ENCODE peak calls at places on chromosomes 16 and 17, in five cellular contexts. P is AG04450, H is esophagus squamous epithelium, B is mammary epithelial cell, I is hepatocyte. T is an unnamed sample.

GRCh38 chr17:75270218-75270965 is 639 bp downstream of the MIF4GD start:
- DNase-seq in P (no peak), H (no peak), I (peak), B (peak), T (peak)

GRCh38 chr17:75061055-75061438 is 14.0 kb downstream of the KCTD2 start:
- DNase-seq in I (no peak), H (no peak), P (no peak), B (no peak), T (no peak)

GRCh38 chr16:12758670-12759558 is 44.8 kb downstream of the CPPED1 start:
- DNase-seq in P (no peak), H (no peak), I (no peak), B (no peak), T (no peak)

GRCh38 chr16:48321307-48322036 is 63.7 kb downstream of the SIAH1 start:
- DNase-seq in P (no peak), B (peak), I (no peak), H (no peak), T (no peak)

GRCh38 chr16:81610144-81610842 is 165.7 kb downstream of the CMIP start:
- DNase-seq in I (peak), B (peak), P (no peak), H (no peak), T (peak)

GRCh38 chr17:1562178-1562643 is 381 bp downstream of the PITPNA start:
- DNase-seq in P (no peak), H (no peak), I (no peak), B (no peak), T (peak)

GRCh38 chr16:914453-914852 is 56.3 kb downstream of the LMF1 start:
- DNase-seq in H (no peak), I (peak), B (peak), P (no peak), T (peak)

GRCh38 chr17:10698116-10698818 is 873 bp downstream of the ADPRM start:
- DNase-seq in P (no peak), I (no peak), B (peak), H (no peak), T (peak)

GRCh38 chr17:60905709-60906108 is 228.1 kb downstream of the BCAS3 start:
- DNase-seq in P (no peak), H (no peak), B (no peak), I (no peak), T (no peak)

GRCh38 chr17:44159519-44160210 is 10.8 kb upstream of the ASB16 start:
- DNase-seq in P (no peak), B (no peak), I (peak), H (no peak), T (no peak)

GRCh38 chr17:77479817-77480508 is 339.2 kb downstream of the SEC14L1 start:
- DNase-seq in H (no peak), B (no peak), I (no peak), P (no peak), T (no peak)

GRCh38 chr17:42185497-42185860 is 227 bp upstream of the HCRT start:
- DNase-seq in H (no peak), P (no peak), I (no peak), B (no peak), T (no peak)

GRCh38 chr17:8359769-8360168 is 16.7 kb downstream of the KRABD2 start:
- DNase-seq in I (no peak), H (no peak), P (peak), B (peak), T (peak)

GRCh38 chr16:57029161-57030160 is 40.1 kb downstream of the NLRC5 start:
- DNase-seq in H (no peak), I (no peak), P (no peak), B (peak), T (peak)

GRCh38 chr16:396199-396598 is 800 bp upstream of the NME4 start:
- DNase-seq in I (no peak), P (no peak), B (no peak), H (no peak), T (no peak)

GRCh38 chr17:40516581-40517285 is 15.3 kb upstream of the TNS4 start:
- DNase-seq in H (no peak), B (peak), P (no peak), I (no peak), T (no peak)

GRCh38 chr16:19542138-19542821 is 13.2 kb upstream of the VPS35L start:
- DNase-seq in H (no peak), I (peak), P (no peak), B (no peak), T (no peak)

GRCh38 chr17:66951605-66951953 is 12.9 kb upstream of the CACNG4 start:
- DNase-seq in I (peak), P (no peak), B (no peak), H (no peak), T (no peak)

GRCh38 chr16:76335187-76335974 is 58.2 kb downstream of the CNTNAP4 start:
- DNase-seq in B (no peak), I (no peak), H (no peak), P (no peak), T (no peak)

GRCh38 chr16:81567987-81568748 is 123.6 kb downstream of the CMIP start:
- DNase-seq in B (peak), H (no peak), P (no peak), I (no peak), T (peak)

GRCh38 chr17:7191571-7192270 is 12.6 kb upstream of the ASGR1 start:
- DNase-seq in I (peak), P (no peak), H (no peak), B (no peak), T (peak)

GRCh38 chr16:81442909-81443687 is 1.5 kb upstream of the CMIP start:
- DNase-seq in B (peak), P (no peak), I (no peak), H (no peak), T (no peak)

GRCh38 chr17:59074494-59074893 is 32.2 kb downstream of the TRIM37 start:
- DNase-seq in P (peak), B (peak), H (no peak), I (no peak), T (no peak)

GRCh38 chr17:58002973-58003372 is 4.1 kb downstream of the SRSF1 start:
- DNase-seq in I (no peak), H (no peak), P (no peak), B (no peak), T (no peak)
- H3K27ac ChIP-seq in I (no peak), H (no peak), P (no peak), B (no peak), T (peak)

DNA sequence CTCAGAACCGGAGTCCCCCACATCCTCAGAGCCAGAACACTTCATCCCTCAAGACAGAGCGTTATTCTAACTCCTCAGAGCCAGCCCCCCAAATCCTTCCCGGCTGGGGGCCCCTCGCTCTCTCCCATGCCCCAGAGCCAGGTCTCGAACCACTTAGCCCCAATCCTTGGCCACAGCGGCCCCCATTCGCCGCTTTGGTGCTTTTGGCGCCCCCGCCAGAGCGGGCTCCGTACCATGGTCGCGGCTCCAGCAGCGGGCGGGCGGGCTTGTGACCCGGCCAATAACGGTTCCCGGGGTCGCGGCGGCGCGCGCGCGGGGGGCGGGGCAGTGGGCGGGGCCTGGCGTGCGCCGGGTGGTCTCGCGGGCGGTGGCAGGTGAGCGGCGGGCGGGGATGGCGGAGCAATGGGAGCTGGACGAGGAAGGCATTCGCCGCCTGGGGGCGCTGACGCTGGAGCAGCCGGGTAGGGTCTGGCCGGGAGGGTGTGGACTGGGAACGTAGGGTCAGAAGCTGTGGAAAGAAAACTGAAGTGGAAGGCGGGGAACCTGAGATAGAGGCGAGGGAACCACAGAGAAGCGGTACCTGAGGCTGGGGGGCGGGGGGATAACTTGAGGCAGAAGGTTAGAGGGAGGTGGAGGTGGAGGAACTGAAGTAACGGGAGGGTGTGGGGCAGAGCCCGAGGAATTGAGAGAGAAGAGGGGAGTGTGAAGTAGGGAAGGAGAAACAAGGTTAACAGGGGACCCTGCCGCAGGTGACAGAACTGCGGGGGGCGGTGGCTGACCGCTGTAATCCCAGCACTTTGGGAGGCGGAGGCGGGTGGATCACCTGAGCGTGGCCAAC is at the start of the genes KCTD19 and LRRC36:
- DNase-seq in P (no peak), H (no peak), I (peak), B (no peak), T (no peak)
- TF ChIP-seq CTCF in P (peak), H (peak), I (peak), B (peak), T (peak)

DNA sequence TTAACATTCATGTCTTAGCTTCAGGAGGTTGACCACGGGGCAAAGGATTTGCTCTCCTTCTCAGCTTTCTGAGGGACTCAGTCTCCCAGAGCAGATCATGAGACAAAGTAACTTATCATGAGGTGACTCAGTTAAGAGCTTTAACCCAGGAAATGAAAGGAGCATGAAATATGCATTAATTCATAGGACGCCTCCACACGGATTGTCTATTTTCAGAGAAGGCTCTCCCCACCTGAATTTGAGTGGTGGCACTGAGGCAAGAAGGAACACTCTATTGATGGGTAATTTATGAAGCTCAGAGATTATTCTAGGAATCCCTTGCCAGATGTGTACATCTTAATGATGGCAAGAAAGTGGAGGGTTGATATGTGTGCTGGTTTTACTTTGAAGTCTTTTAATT is 681 bp downstream of the RBFOX1 start:
- DNase-seq in B (no peak), I (no peak), P (no peak), H (no peak), T (no peak)
- H3K27ac ChIP-seq in B (no peak), I (peak), P (no peak), H (no peak), T (no peak)

GRCh38 chr17:50266384-50267073 is 7.7 kb upstream of the TMEM92 start:
- DNase-seq in I (peak), B (peak), P (peak), H (no peak), T (no peak)
- TF ChIP-seq CTCF in I (no peak), B (no peak), P (peak), H (no peak), T (no peak)

DNA sequence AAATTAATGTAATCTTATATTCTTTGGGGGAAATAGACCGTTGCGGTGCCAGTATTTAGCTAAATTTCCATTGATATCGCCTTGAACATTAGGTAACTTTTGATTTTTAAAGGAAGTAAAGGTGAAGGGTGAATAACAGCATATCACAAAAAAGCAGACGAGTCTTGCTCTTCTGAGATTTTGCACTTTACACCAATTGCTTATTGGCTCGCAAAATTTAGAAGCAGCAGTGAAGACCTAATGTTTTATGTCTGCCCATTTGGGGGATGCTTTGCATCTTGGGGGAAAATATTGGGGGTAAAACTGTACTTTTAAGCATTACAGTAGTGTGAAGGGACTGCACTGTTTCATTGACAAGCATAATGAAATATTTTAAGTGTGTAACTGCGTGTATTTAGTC is 934 bp downstream of the MAP2K6 start:
- DNase-seq in P (no peak), H (no peak), I (no peak), B (no peak), T (no peak)
- H3K27ac ChIP-seq in P (no peak), H (peak), I (peak), B (no peak), T (no peak)

DNA sequence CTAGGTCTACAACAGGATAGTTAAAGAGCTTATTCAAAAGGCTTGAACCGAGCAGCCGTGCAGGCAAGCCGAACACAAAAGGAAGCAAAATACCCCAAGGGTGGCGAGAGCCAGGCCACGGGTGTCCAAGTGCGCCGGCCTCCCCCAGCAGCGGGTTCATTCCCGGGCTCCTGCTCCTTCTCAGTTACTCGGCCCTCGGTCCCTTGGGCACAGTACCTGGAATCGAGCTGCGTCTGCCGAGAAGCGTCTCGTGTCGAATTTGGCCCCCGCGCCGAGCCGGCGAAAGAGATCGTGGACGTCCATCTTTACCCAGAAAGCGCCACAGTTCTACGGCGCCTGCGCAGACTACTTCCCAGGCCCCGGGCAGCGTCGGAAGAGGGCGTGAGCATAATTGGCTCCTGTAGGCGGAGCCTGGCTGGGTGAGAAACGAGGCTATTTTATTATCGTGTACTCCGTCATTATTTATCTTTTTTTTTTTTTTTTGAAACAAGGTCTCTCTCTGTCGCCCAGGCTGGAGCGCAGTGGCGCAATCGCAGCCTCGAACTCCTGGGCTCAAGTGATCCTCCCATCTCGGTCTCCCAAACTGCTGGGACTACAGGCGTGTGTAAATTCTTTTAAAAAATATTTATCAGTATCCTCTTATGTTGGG is at the start of gene DDX52:
- DNase-seq in I (peak), H (peak), B (peak), P (peak), T (peak)
- TF ChIP-seq CTCF in I (no peak), H (no peak), B (no peak), P (no peak), T (no peak)

GRCh38 chr16:89346869-89347268 is 129.4 kb downstream of the ZNF778 start:
- DNase-seq in I (no peak), P (no peak), H (no peak), B (no peak), T (no peak)

GRCh38 chr16:89344846-89345577 is 127.5 kb downstream of the ZNF778 start:
- DNase-seq in P (no peak), B (no peak), H (no peak), I (no peak), T (no peak)

GRCh38 chr16:89345663-89346150 is 128.2 kb downstream of the ZNF778 start:
- DNase-seq in P (no peak), I (peak), H (no peak), B (no peak), T (no peak)

GRCh38 chr16:89349947-89350633 is 132.6 kb downstream of the ZNF778 start:
- DNase-seq in B (no peak), I (no peak), H (no peak), P (no peak), T (no peak)

GRCh38 chr16:89347807-89348206 is 130.3 kb downstream of the ZNF778 start:
- DNase-seq in I (no peak), B (no peak), H (no peak), P (no peak), T (no peak)
- H3K27ac ChIP-seq in I (no peak), B (no peak), H (no peak), P (no peak), T (no peak)

GRCh38 chr16:9225527-9226316 is 134.3 kb downstream of the HAPSTR1 start:
- DNase-seq in B (no peak), I (peak), P (no peak), H (no peak), T (no peak)
- TF ChIP-seq CTCF in B (peak), I (no peak), P (peak), H (no peak), T (peak)